ENCODE peak calls at places on chromosome 2, in nine cellular contexts. J, B, Z, H, S, K, D, I and P are unnamed samples.

GRCh38 chr2:134507697-134508096 is 211.1 kb downstream of the TMEM163 start:
- DNase-seq in H (no peak), D (no peak), B (no peak), I (no peak), J (no peak), K (no peak), Z (no peak), S (no peak), P (no peak)

GRCh38 chr2:236711440-236711839 is 141.8 kb downstream of the ACKR3 start:
- DNase-seq in Z (no peak), D (no peak), K (no peak), B (no peak), J (no peak), S (no peak), H (no peak), I (peak; percentile 25), P (no peak)

GRCh38 chr2:193818801-193819499 is 1624.2 kb upstream of the TMEFF2 start:
- DNase-seq in K (no peak), J (no peak), S (no peak), I (no peak), D (no peak), Z (peak; percentile 0), B (no peak), H (no peak), P (no peak)

GRCh38 chr2:28583899-28584553 is 88.2 kb downstream of the PLB1 start:
- DNase-seq in J (no peak), H (peak; percentile 89), K (no peak), S (no peak), D (peak; percentile 84), Z (peak; percentile 98), I (peak; percentile 92), B (peak; percentile 91), P (peak; percentile 95)

GRCh38 chr2:122100371-122101150 is 345.1 kb downstream of the TSN start:
- DNase-seq in S (no peak), D (no peak), Z (no peak), J (no peak), H (no peak), I (no peak), B (no peak), K (no peak), P (no peak)

GRCh38 chr2:77834360-77835002 is 312.3 kb upstream of the LRRTM4 start:
- DNase-seq in S (no peak), Z (no peak), I (no peak), D (no peak), K (no peak), J (no peak), H (no peak), B (no peak), P (no peak)

GRCh38 chr2:158391876-158392275 is 64.7 kb downstream of the CCDC148 start:
- DNase-seq in H (peak; percentile 11), K (no peak), D (no peak), J (no peak), I (no peak), B (no peak), S (no peak), Z (peak; percentile 3), P (no peak)

GRCh38 chr2:67574230-67574629 is 177.1 kb downstream of the ETAA1 start:
- DNase-seq in S (no peak), Z (peak; percentile 49), J (no peak), H (no peak), I (no peak), K (no peak), D (no peak), B (no peak), P (no peak)

GRCh38 chr2:63050186-63050915 is at the start of gene OTX1:
- DNase-seq in H (peak; percentile 91), D (peak; percentile 72), I (peak; percentile 73), S (peak; percentile 80), K (peak; percentile 89), B (peak; percentile 14), Z (peak; percentile 39), J (peak; percentile 68), P (no peak)

GRCh38 chr2:199458017-199458805 is 472 bp upstream of the SATB2 start:
- DNase-seq in J (no peak), H (peak; percentile 75), Z (peak; percentile 15), S (peak; percentile 49), K (no peak), B (no peak), I (peak; percentile 47), D (peak; percentile 69), P (peak; percentile 80)

GRCh38 chr2:28445448-28446258 is 50.2 kb upstream of the PLB1 start:
- DNase-seq in H (peak; percentile 32), Z (peak; percentile 65), J (no peak), K (no peak), I (peak; percentile 82), B (no peak), S (no peak), D (peak; percentile 63), P (no peak)

GRCh38 chr2:218658671-218659257 is 659 bp downstream of the ZNF142 start:
- DNase-seq in B (no peak), I (peak; percentile 26), S (no peak), Z (peak; percentile 67), K (peak; percentile 50), H (peak; percentile 77), D (no peak), J (no peak), P (no peak)

GRCh38 chr2:225041871-225042799 is at the start of gene DOCK10:
- DNase-seq in H (no peak), D (no peak), S (peak; percentile 55), Z (peak; percentile 17), J (peak; percentile 69), B (no peak), K (peak; percentile 41), I (peak; percentile 37), P (no peak)

GRCh38 chr2:226790006-226790405 is 9.6 kb downstream of the IRS1 start:
- DNase-seq in I (peak; percentile 80), H (no peak), B (no peak), S (no peak), K (no peak), J (no peak), Z (no peak), D (no peak), P (no peak)

GRCh38 chr2:226788064-226788463 is 11.6 kb downstream of the IRS1 start:
- DNase-seq in J (no peak), K (no peak), B (no peak), H (no peak), I (no peak), D (no peak), Z (no peak), S (no peak), P (no peak)

GRCh38 chr2:226790436-226790835 is 9.2 kb downstream of the IRS1 start:
- DNase-seq in D (no peak), B (no peak), K (no peak), I (peak; percentile 33), Z (no peak), J (no peak), H (no peak), S (no peak), P (no peak)

GRCh38 chr2:226791056-226791486 is 8.5 kb downstream of the IRS1 start:
- DNase-seq in K (no peak), B (peak; percentile 72), J (peak; percentile 69), H (no peak), I (peak; percentile 67), Z (peak; percentile 49), S (no peak), D (no peak), P (no peak)

GRCh38 chr2:226788881-226789485 is 10.6 kb downstream of the IRS1 start:
- DNase-seq in H (no peak), K (no peak), I (no peak), J (no peak), B (no peak), D (no peak), S (no peak), Z (no peak), P (no peak)
- TF ChIP-seq POLR2A in H (no peak), K (no peak), I (no peak), J (no peak), B (no peak), D (no peak), S (no peak), Z (no peak), P (no peak)

DNA sequence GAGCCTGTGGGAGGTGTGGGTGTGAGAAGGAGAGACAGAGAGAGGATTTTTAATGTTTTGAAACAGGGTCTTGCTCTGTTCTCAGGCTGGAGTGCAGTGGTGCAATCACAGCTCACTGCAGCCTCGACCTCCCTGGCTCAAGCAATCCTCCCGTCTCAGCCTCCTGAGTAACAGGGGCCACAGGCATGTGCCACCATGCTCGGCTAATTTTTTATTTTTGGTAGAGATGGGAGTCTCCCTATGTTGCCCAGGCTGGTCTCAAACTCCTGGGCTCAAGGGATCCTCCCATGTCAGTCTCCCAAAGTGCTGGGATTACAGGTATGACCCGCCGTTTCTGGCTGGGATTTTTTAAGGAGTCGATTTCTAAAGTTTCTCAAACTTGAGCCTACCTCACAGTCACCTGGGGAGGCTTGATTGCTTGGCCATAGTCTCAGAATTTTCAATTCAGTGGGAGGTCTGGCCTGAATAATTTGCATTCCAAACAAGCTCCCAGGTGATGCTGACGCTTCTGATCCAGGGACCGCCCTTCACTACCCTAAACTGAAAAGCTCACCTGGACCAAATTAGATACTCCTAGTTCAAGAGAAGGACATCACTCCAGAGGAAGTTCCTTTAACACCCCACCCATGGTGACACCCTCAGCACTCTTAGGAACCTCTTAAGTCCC is 70.8 kb upstream of the SLC1A4 start:
- DNase-seq in Z (no peak), H (no peak), B (no peak), I (no peak), J (no peak), K (no peak), S (peak; percentile 12), D (no peak), P (no peak)
- TF ChIP-seq POLR2A in Z (no peak), H (no peak), B (no peak), I (no peak), J (no peak), K (no peak), S (no peak), D (no peak), P (no peak)

GRCh38 chr2:188561473-188561979 is 269.9 kb downstream of the GULP1 start:
- DNase-seq in D (no peak), Z (no peak), I (no peak), H (no peak), K (no peak), B (no peak), S (no peak), J (no peak), P (no peak)
- TF ChIP-seq POLR2A in D (no peak), Z (no peak), I (no peak), H (no peak), K (no peak), B (no peak), S (no peak), J (no peak), P (no peak)

GRCh38 chr2:240438810-240439697 is 3.6 kb downstream of the GPC1 start:
- DNase-seq in J (peak; percentile 34), D (peak; percentile 64), Z (no peak), K (no peak), H (no peak), I (peak; percentile 47), S (no peak), B (peak; percentile 15), P (no peak)

GRCh38 chr2:240439698-240440151 is 4.3 kb downstream of the GPC1 start:
- DNase-seq in D (peak; percentile 58), K (no peak), S (no peak), Z (no peak), J (peak; percentile 27), I (no peak), B (peak; percentile 12), H (no peak), P (no peak)

GRCh38 chr2:240437181-240437860 is 1.9 kb downstream of the GPC1 start:
- DNase-seq in Z (no peak), B (peak; percentile 23), I (peak; percentile 5), J (peak; percentile 35), H (no peak), D (peak; percentile 64), K (no peak), S (no peak), P (no peak)

GRCh38 chr2:240436626-240437180 is 1.2 kb downstream of the GPC1 start:
- DNase-seq in I (peak; percentile 50), D (peak; percentile 66), S (no peak), Z (no peak), B (peak; percentile 28), K (no peak), J (peak; percentile 49), H (no peak), P (no peak)

GRCh38 chr2:240437861-240438809 is 2.7 kb downstream of the GPC1 start:
- DNase-seq in B (peak; percentile 51), H (peak; percentile 70), Z (peak; percentile 53), K (peak; percentile 94), J (peak; percentile 74), S (peak; percentile 77), D (peak; percentile 74), I (peak; percentile 87), P (no peak)
- TF ChIP-seq POLR2A in B (peak; percentile 23), H (no peak), Z (no peak), K (no peak), J (no peak), S (no peak), D (no peak), I (no peak), P (no peak)